ENCODE peak calls at places on chromosome 1, in ten cellular contexts. One of them, this sample, is unnamed.

GRCh38 chr1:1573843-1574720 is 581 bp downstream of the SSU72 start:
- DNase-seq in IMR-90: peak
- DNase-seq in HT1080: peak
- DNase-seq in CD4-positive, CD25-positive, alpha-beta regulatory T cell: no peak
- DNase-seq in colonic mucosa: peak
- DNase-seq in D341Med: peak
- DNase-seq in ELR: peak
- DNase-seq in COR-L47: peak
- DNase-seq in upper lobe of right lung: peak
- DNase-seq in ecto neural progenitor cell: no peak
- DNase-seq in this sample: peak

GRCh38 chr1:170601866-170602265 is 62.1 kb upstream of the PRRX1 start:
- DNase-seq in COR-L47: no peak
- DNase-seq in HT1080: no peak
- DNase-seq in D341Med: no peak
- DNase-seq in ELR: no peak
- DNase-seq in ecto neural progenitor cell: no peak
- DNase-seq in IMR-90: no peak
- DNase-seq in upper lobe of right lung: no peak
- DNase-seq in CD4-positive, CD25-positive, alpha-beta regulatory T cell: no peak
- DNase-seq in colonic mucosa: no peak
- DNase-seq in this sample: no peak

GRCh38 chr1:72186733-72187307 is 95.5 kb downstream of the NEGR1 start:
- DNase-seq in D341Med: peak
- DNase-seq in COR-L47: peak
- DNase-seq in CD4-positive, CD25-positive, alpha-beta regulatory T cell: no peak
- DNase-seq in colonic mucosa: no peak
- DNase-seq in ELR: peak
- DNase-seq in IMR-90: peak
- DNase-seq in HT1080: peak
- DNase-seq in upper lobe of right lung: no peak
- DNase-seq in ecto neural progenitor cell: no peak
- DNase-seq in this sample: peak

GRCh38 chr1:39452540-39452939 is 38.9 kb upstream of the BMP8A start:
- DNase-seq in ecto neural progenitor cell: no peak
- DNase-seq in CD4-positive, CD25-positive, alpha-beta regulatory T cell: no peak
- DNase-seq in D341Med: no peak
- DNase-seq in COR-L47: no peak
- DNase-seq in IMR-90: no peak
- DNase-seq in HT1080: no peak
- DNase-seq in ELR: no peak
- DNase-seq in upper lobe of right lung: no peak
- DNase-seq in colonic mucosa: no peak
- DNase-seq in this sample: no peak

GRCh38 chr1:236502972-236503639 is 20.7 kb upstream of the LGALS8 start:
- DNase-seq in ecto neural progenitor cell: peak
- DNase-seq in HT1080: peak
- DNase-seq in IMR-90: peak
- DNase-seq in upper lobe of right lung: peak
- DNase-seq in ELR: peak
- DNase-seq in D341Med: no peak
- DNase-seq in colonic mucosa: peak
- DNase-seq in COR-L47: peak
- DNase-seq in CD4-positive, CD25-positive, alpha-beta regulatory T cell: no peak
- DNase-seq in this sample: peak

GRCh38 chr1:115134231-115134630 is 44.9 kb upstream of the TSPAN2 start:
- DNase-seq in ELR: no peak
- DNase-seq in COR-L47: no peak
- DNase-seq in HT1080: no peak
- DNase-seq in IMR-90: no peak
- DNase-seq in CD4-positive, CD25-positive, alpha-beta regulatory T cell: no peak
- DNase-seq in ecto neural progenitor cell: no peak
- DNase-seq in D341Med: no peak
- DNase-seq in upper lobe of right lung: no peak
- DNase-seq in colonic mucosa: no peak
- DNase-seq in this sample: no peak

GRCh38 chr1:12415239-12415543 is 185.4 kb downstream of the VPS13D start:
- DNase-seq in ELR: no peak
- DNase-seq in COR-L47: no peak
- DNase-seq in colonic mucosa: no peak
- DNase-seq in IMR-90: peak
- DNase-seq in CD4-positive, CD25-positive, alpha-beta regulatory T cell: no peak
- DNase-seq in ecto neural progenitor cell: no peak
- DNase-seq in HT1080: no peak
- DNase-seq in upper lobe of right lung: no peak
- DNase-seq in D341Med: no peak
- DNase-seq in this sample: no peak

GRCh38 chr1:112954945-112955677 is 885 bp downstream of the SLC16A1 start:
- DNase-seq in IMR-90: peak
- DNase-seq in colonic mucosa: peak
- DNase-seq in D341Med: peak
- DNase-seq in ecto neural progenitor cell: peak
- DNase-seq in HT1080: peak
- DNase-seq in ELR: peak
- DNase-seq in upper lobe of right lung: peak
- DNase-seq in COR-L47: peak
- DNase-seq in CD4-positive, CD25-positive, alpha-beta regulatory T cell: peak
- DNase-seq in this sample: peak

GRCh38 chr1:41957568-41957967 is 38.8 kb upstream of the HIVEP3 start:
- DNase-seq in ecto neural progenitor cell: no peak
- DNase-seq in CD4-positive, CD25-positive, alpha-beta regulatory T cell: no peak
- DNase-seq in upper lobe of right lung: no peak
- DNase-seq in HT1080: peak
- DNase-seq in D341Med: no peak
- DNase-seq in colonic mucosa: no peak
- DNase-seq in COR-L47: no peak
- DNase-seq in ELR: peak
- DNase-seq in IMR-90: peak
- DNase-seq in this sample: peak

GRCh38 chr1:54597455-54598030 is 25.8 kb downstream of the FAM151A start:
- DNase-seq in COR-L47: no peak
- DNase-seq in IMR-90: no peak
- DNase-seq in upper lobe of right lung: no peak
- DNase-seq in ecto neural progenitor cell: no peak
- DNase-seq in D341Med: no peak
- DNase-seq in HT1080: no peak
- DNase-seq in CD4-positive, CD25-positive, alpha-beta regulatory T cell: no peak
- DNase-seq in colonic mucosa: no peak
- DNase-seq in ELR: no peak
- DNase-seq in this sample: no peak

GRCh38 chr1:201739492-201740085 is 89.4 kb upstream of the IPO9 start:
- DNase-seq in upper lobe of right lung: peak
- DNase-seq in D341Med: peak
- DNase-seq in ELR: no peak
- DNase-seq in IMR-90: no peak
- DNase-seq in COR-L47: no peak
- DNase-seq in CD4-positive, CD25-positive, alpha-beta regulatory T cell: peak
- DNase-seq in HT1080: peak
- DNase-seq in ecto neural progenitor cell: peak
- DNase-seq in colonic mucosa: peak
- DNase-seq in this sample: no peak

GRCh38 chr1:208030320-208031091 is 119.6 kb upstream of the CD34 start:
- DNase-seq in upper lobe of right lung: no peak
- DNase-seq in ecto neural progenitor cell: no peak
- DNase-seq in colonic mucosa: peak
- DNase-seq in D341Med: no peak
- DNase-seq in HT1080: no peak
- DNase-seq in COR-L47: no peak
- DNase-seq in CD4-positive, CD25-positive, alpha-beta regulatory T cell: no peak
- DNase-seq in IMR-90: peak
- DNase-seq in ELR: no peak
- DNase-seq in this sample: peak

GRCh38 chr1:161021959-161022332 is 994 bp upstream of the F11R start:
- DNase-seq in upper lobe of right lung: no peak
- DNase-seq in ELR: peak
- DNase-seq in HT1080: no peak
- DNase-seq in ecto neural progenitor cell: no peak
- DNase-seq in D341Med: no peak
- DNase-seq in IMR-90: peak
- DNase-seq in COR-L47: no peak
- DNase-seq in CD4-positive, CD25-positive, alpha-beta regulatory T cell: no peak
- DNase-seq in colonic mucosa: no peak
- DNase-seq in this sample: no peak

GRCh38 chr1:193919827-193920226 is 733.4 kb upstream of the B3GALT2 start:
- DNase-seq in colonic mucosa: no peak
- DNase-seq in ELR: peak
- DNase-seq in ecto neural progenitor cell: no peak
- DNase-seq in D341Med: no peak
- DNase-seq in HT1080: peak
- DNase-seq in IMR-90: peak
- DNase-seq in COR-L47: no peak
- DNase-seq in upper lobe of right lung: no peak
- DNase-seq in CD4-positive, CD25-positive, alpha-beta regulatory T cell: no peak
- DNase-seq in this sample: no peak

GRCh38 chr1:47995306-47996050 is 1.7 kb downstream of the TRABD2B start:
- DNase-seq in D341Med: no peak
- DNase-seq in HT1080: no peak
- DNase-seq in IMR-90: no peak
- DNase-seq in colonic mucosa: no peak
- DNase-seq in upper lobe of right lung: no peak
- DNase-seq in ecto neural progenitor cell: peak
- DNase-seq in COR-L47: no peak
- DNase-seq in CD4-positive, CD25-positive, alpha-beta regulatory T cell: no peak
- DNase-seq in ELR: no peak
- DNase-seq in this sample: no peak

GRCh38 chr1:1536938-1537546 is 3.4 kb downstream of the TMEM240 start:
- DNase-seq in D341Med: no peak
- DNase-seq in ELR: no peak
- DNase-seq in COR-L47: no peak
- DNase-seq in upper lobe of right lung: no peak
- DNase-seq in CD4-positive, CD25-positive, alpha-beta regulatory T cell: no peak
- DNase-seq in HT1080: no peak
- DNase-seq in IMR-90: no peak
- DNase-seq in ecto neural progenitor cell: no peak
- DNase-seq in colonic mucosa: no peak
- DNase-seq in this sample: peak

GRCh38 chr1:2816786-2817185 is 15.3 kb upstream of the TTC34 start:
- DNase-seq in COR-L47: no peak
- DNase-seq in ecto neural progenitor cell: no peak
- DNase-seq in CD4-positive, CD25-positive, alpha-beta regulatory T cell: no peak
- DNase-seq in upper lobe of right lung: no peak
- DNase-seq in ELR: no peak
- DNase-seq in HT1080: no peak
- DNase-seq in colonic mucosa: no peak
- DNase-seq in IMR-90: no peak
- DNase-seq in D341Med: no peak
- DNase-seq in this sample: no peak

GRCh38 chr1:221691320-221691719 is 50.6 kb downstream of the DUSP10 start:
- DNase-seq in ELR: no peak
- DNase-seq in colonic mucosa: no peak
- DNase-seq in COR-L47: no peak
- DNase-seq in upper lobe of right lung: no peak
- DNase-seq in HT1080: no peak
- DNase-seq in ecto neural progenitor cell: no peak
- DNase-seq in IMR-90: no peak
- DNase-seq in D341Med: no peak
- DNase-seq in CD4-positive, CD25-positive, alpha-beta regulatory T cell: no peak
- DNase-seq in this sample: no peak

GRCh38 chr1:10101929-10102328 is 69.2 kb downstream of the UBE4B start:
- DNase-seq in colonic mucosa: no peak
- DNase-seq in CD4-positive, CD25-positive, alpha-beta regulatory T cell: no peak
- DNase-seq in D341Med: no peak
- DNase-seq in IMR-90: no peak
- DNase-seq in ecto neural progenitor cell: no peak
- DNase-seq in ELR: peak
- DNase-seq in COR-L47: no peak
- DNase-seq in HT1080: no peak
- DNase-seq in upper lobe of right lung: no peak
- DNase-seq in this sample: no peak

GRCh38 chr1:54716299-54717047 is 812 bp downstream of the TTC4 start:
- DNase-seq in ecto neural progenitor cell: no peak
- DNase-seq in HT1080: peak
- DNase-seq in IMR-90: peak
- DNase-seq in colonic mucosa: no peak
- DNase-seq in ELR: peak
- DNase-seq in CD4-positive, CD25-positive, alpha-beta regulatory T cell: peak
- DNase-seq in D341Med: no peak
- DNase-seq in COR-L47: no peak
- DNase-seq in upper lobe of right lung: no peak
- DNase-seq in this sample: peak

GRCh38 chr1:42012852-42013251 is 94.1 kb upstream of the HIVEP3 start:
- DNase-seq in IMR-90: peak
- DNase-seq in HT1080: no peak
- DNase-seq in ecto neural progenitor cell: no peak
- DNase-seq in COR-L47: no peak
- DNase-seq in colonic mucosa: no peak
- DNase-seq in D341Med: no peak
- DNase-seq in upper lobe of right lung: no peak
- DNase-seq in ELR: no peak
- DNase-seq in CD4-positive, CD25-positive, alpha-beta regulatory T cell: no peak
- DNase-seq in this sample: no peak

GRCh38 chr1:185871627-185872150 is 137.5 kb downstream of the HMCN1 start:
- DNase-seq in COR-L47: no peak
- DNase-seq in colonic mucosa: no peak
- DNase-seq in ELR: no peak
- DNase-seq in IMR-90: no peak
- DNase-seq in CD4-positive, CD25-positive, alpha-beta regulatory T cell: no peak
- DNase-seq in HT1080: no peak
- DNase-seq in upper lobe of right lung: no peak
- DNase-seq in ecto neural progenitor cell: no peak
- DNase-seq in D341Med: no peak
- DNase-seq in this sample: no peak

GRCh38 chr1:222098382-222098781 is 356.5 kb upstream of the DUSP10 start:
- DNase-seq in ELR: no peak
- DNase-seq in HT1080: no peak
- DNase-seq in D341Med: no peak
- DNase-seq in COR-L47: no peak
- DNase-seq in colonic mucosa: no peak
- DNase-seq in IMR-90: no peak
- DNase-seq in upper lobe of right lung: no peak
- DNase-seq in ecto neural progenitor cell: no peak
- DNase-seq in CD4-positive, CD25-positive, alpha-beta regulatory T cell: no peak
- DNase-seq in this sample: no peak

GRCh38 chr1:232628335-232629214 is 1.4 kb downstream of the SIPA1L2 start:
- DNase-seq in ELR: peak
- DNase-seq in COR-L47: peak
- DNase-seq in CD4-positive, CD25-positive, alpha-beta regulatory T cell: no peak
- DNase-seq in HT1080: peak
- DNase-seq in D341Med: no peak
- DNase-seq in upper lobe of right lung: no peak
- DNase-seq in IMR-90: peak
- DNase-seq in ecto neural progenitor cell: no peak
- DNase-seq in colonic mucosa: peak
- DNase-seq in this sample: peak

GRCh38 chr1:207007352-207008033 is 25.1 kb downstream of the C1orf116 start:
- DNase-seq in upper lobe of right lung: no peak
- DNase-seq in CD4-positive, CD25-positive, alpha-beta regulatory T cell: no peak
- DNase-seq in IMR-90: peak
- DNase-seq in COR-L47: no peak
- DNase-seq in colonic mucosa: no peak
- DNase-seq in HT1080: peak
- DNase-seq in ELR: peak
- DNase-seq in D341Med: no peak
- DNase-seq in ecto neural progenitor cell: no peak
- DNase-seq in this sample: peak

GRCh38 chr1:3312894-3313578 is 141.4 kb upstream of the ARHGEF16 start:
- DNase-seq in COR-L47: no peak
- DNase-seq in CD4-positive, CD25-positive, alpha-beta regulatory T cell: no peak
- DNase-seq in IMR-90: peak
- DNase-seq in ecto neural progenitor cell: peak
- DNase-seq in upper lobe of right lung: peak
- DNase-seq in HT1080: peak
- DNase-seq in ELR: peak
- DNase-seq in colonic mucosa: peak
- DNase-seq in D341Med: no peak
- DNase-seq in this sample: peak

GRCh38 chr1:18344755-18345154 is 136.0 kb upstream of the KLHDC7A start:
- DNase-seq in IMR-90: no peak
- DNase-seq in COR-L47: no peak
- DNase-seq in colonic mucosa: no peak
- DNase-seq in CD4-positive, CD25-positive, alpha-beta regulatory T cell: no peak
- DNase-seq in HT1080: no peak
- DNase-seq in ELR: no peak
- DNase-seq in ecto neural progenitor cell: no peak
- DNase-seq in upper lobe of right lung: peak
- DNase-seq in D341Med: peak
- DNase-seq in this sample: no peak

GRCh38 chr1:38029725-38030511 is 16.7 kb downstream of the POU3F1 start:
- DNase-seq in IMR-90: peak
- DNase-seq in D341Med: no peak
- DNase-seq in upper lobe of right lung: no peak
- DNase-seq in CD4-positive, CD25-positive, alpha-beta regulatory T cell: no peak
- DNase-seq in COR-L47: no peak
- DNase-seq in ecto neural progenitor cell: peak
- DNase-seq in colonic mucosa: no peak
- DNase-seq in ELR: peak
- DNase-seq in HT1080: peak
- DNase-seq in this sample: peak

This sample was measured in AG08395.